ENCODE peak calls at places on chromosomes 4 and X, in seven cellular contexts. V, T, A, U, X, D and F are unnamed samples.

GRCh38 chr4:189792819-189793618 is 147.7 kb upstream of the FRG1 start:
- DNase-seq in V (peak), T (peak), A (peak), U (no peak), X (peak), D (peak), F (no peak)

GRCh38 chrX:28135378-28136047 is 154.3 kb upstream of the DCAF8L1 start:
- DNase-seq in V (no peak), T (no peak), A (peak), U (no peak), X (no peak), D (no peak), F (no peak)

GRCh38 chr4:143555676-143556075 is 42.2 kb downstream of the SMARCA5 start:
- DNase-seq in V (no peak), T (no peak), A (no peak), U (no peak), X (no peak), D (no peak), F (no peak)

GRCh38 chrX:150690126-150690525 is 3.1 kb upstream of the MTMR1 start:
- DNase-seq in V (no peak), T (peak), A (peak), U (no peak), X (peak), D (no peak), F (no peak)

GRCh38 chr4:182642831-182643230 is 274.4 kb downstream of the DCTD start:
- DNase-seq in V (no peak), T (peak), A (peak), U (no peak), X (no peak), D (no peak), F (no peak)

GRCh38 chr4:185238750-185239149 is 29.4 kb downstream of the SNX25 start:
- DNase-seq in V (no peak), T (no peak), A (no peak), U (no peak), X (no peak), D (no peak), F (no peak)

GRCh38 chr4:128649575-128650205 is 159.8 kb upstream of the JADE1 start:
- DNase-seq in V (no peak), T (peak), A (peak), U (no peak), X (no peak), D (no peak), F (no peak)

GRCh38 chr4:184479516-184479950 is 5.2 kb upstream of the IRF2 start:
- DNase-seq in V (no peak), T (no peak), A (no peak), U (no peak), X (no peak), D (no peak), F (no peak)

GRCh38 chr4:186326391-186326790 is 60.4 kb downstream of the F11 start:
- DNase-seq in V (no peak), T (no peak), A (no peak), U (no peak), X (no peak), D (no peak), F (no peak)

GRCh38 chr4:82901129-82901718 is 689 bp downstream of the THAP9 start:
- DNase-seq in V (no peak), T (no peak), A (no peak), U (no peak), X (no peak), D (no peak), F (no peak)

GRCh38 chrX:77742788-77743476 is 43.1 kb downstream of the ATRX start:
- DNase-seq in V (no peak), T (no peak), A (no peak), U (no peak), X (no peak), D (no peak), F (no peak)

GRCh38 chr4:100869266-100869665 is 351.4 kb upstream of the EMCN start:
- DNase-seq in V (no peak), T (no peak), A (no peak), U (no peak), X (no peak), D (no peak), F (no peak)

GRCh38 chr4:8282134-8282641 is 12.6 kb downstream of the HTRA3 start:
- DNase-seq in V (no peak), T (no peak), A (no peak), U (no peak), X (no peak), D (no peak), F (no peak)

GRCh38 chr4:185039508-185040273 is 21.4 kb downstream of the HELT start:
- DNase-seq in V (peak), T (peak), A (peak), U (peak), X (peak), D (peak), F (peak)

GRCh38 chr4:124946696-124947095 is 234.2 kb upstream of the ANKRD50 start:
- DNase-seq in V (no peak), T (peak), A (no peak), U (no peak), X (no peak), D (no peak), F (no peak)